ENCODE peak calls at places on chromosomes 2 and 18, in nine cellular contexts. B is iris pigment epithelial cell; Q is NCI-H446; A is astrocyte of the spinal cord; I is activated CD4-positive, alpha-beta memory T cell treated with anti-CD3 and anti-CD28 coated beads for 36 hours; G is sciatic nerve; X is HEK293T; D is NCI-H510A treated with DMSO at 0.1 percent for 48 hours; V is T-helper 9 cell. F is an unnamed sample.

GRCh38 chr18:7273301-7273911 is 42.5 kb downstream of the LRRC30 start:
- DNase-seq in B (peak), Q (no peak), A (peak), I (no peak), G (peak), X (no peak), D (no peak), V (no peak), F (peak)

GRCh38 chr2:230346921-230347533 is 20.0 kb downstream of the SP140L start:
- DNase-seq in B (peak), Q (no peak), A (no peak), I (peak), G (no peak), X (no peak), D (no peak), V (no peak), F (peak)

GRCh38 chr2:9821805-9822445 is 21.3 kb upstream of the TAF1B start:
- DNase-seq in B (no peak), Q (no peak), A (no peak), I (no peak), G (no peak), X (no peak), D (peak), V (no peak), F (no peak)

GRCh38 chr2:209147981-209148380 is 275.9 kb upstream of the MAP2 start:
- DNase-seq in B (no peak), Q (no peak), A (no peak), I (no peak), G (no peak), X (no peak), D (no peak), V (no peak), F (no peak)

GRCh38 chr2:1730047-1730937 is 14.0 kb downstream of the PXDN start:
- DNase-seq in B (peak), Q (no peak), A (peak), I (no peak), G (peak), X (no peak), D (peak), V (no peak), F (peak)

GRCh38 chr2:212646698-212647097 is 108.1 kb upstream of the ERBB4 start:
- DNase-seq in B (peak), Q (peak), A (peak), I (no peak), G (no peak), X (no peak), D (no peak), V (no peak), F (peak)

GRCh38 chr2:102942098-102942497 is 180.3 kb downstream of the TMEM182 start:
- DNase-seq in B (no peak), Q (no peak), A (no peak), I (no peak), G (no peak), X (no peak), D (no peak), V (no peak), F (no peak)

GRCh38 chr2:140880573-140880972 is 1250.2 kb downstream of the LRP1B start:
- DNase-seq in B (peak), Q (no peak), A (peak), I (no peak), G (no peak), X (no peak), D (no peak), V (no peak), F (peak)

F was measured in ELR.